ENCODE peak calls at places on chromosomes 6 and 20, in four cellular contexts. I is right lobe of liver, H is cardiac muscle cell, R is sigmoid colon. A is an unnamed sample. For H3K4me1, the result is how much of the 10 kb centered on the place peaks cover.

GRCh38 chr6:57177545-57178225 is 5.6 kb downstream of the BAG2 start:
- DNase-seq in H (peak), I (no peak), R (peak), A (no peak)

GRCh38 chr6:140344149-140344913 is 969.9 kb upstream of the CITED2 start:
- DNase-seq in R (no peak), H (no peak), I (no peak), A (no peak)

GRCh38 chr6:88867841-88868558 is 95.4 kb downstream of the RNGTT start:
- DNase-seq in R (no peak), H (no peak), I (no peak), A (no peak)

GRCh38 chr6:147167009-147167408 is 37.2 kb upstream of the STXBP5 start:
- DNase-seq in I (no peak), R (no peak), H (no peak), A (no peak)

GRCh38 chr6:144559865-144560603 is 274.9 kb downstream of the UTRN start:
- DNase-seq in H (no peak), I (no peak), R (no peak), A (no peak)

GRCh38 chr20:18677126-18677525 is 89.3 kb downstream of the DTD1 start:
- DNase-seq in H (no peak), I (no peak), R (no peak), A (no peak)

GRCh38 chr6:12163149-12163548 is 127.0 kb upstream of the EDN1 start:
- DNase-seq in R (no peak), I (no peak), H (no peak), A (no peak)

GRCh38 chr6:167872538-167873210 is 46.0 kb downstream of the AFDN start:
- DNase-seq in H (no peak), R (no peak), I (no peak), A (no peak)

GRCh38 chr6:145139451-145139850 is 595.9 kb downstream of the EPM2A start:
- DNase-seq in R (no peak), H (peak), I (peak), A (peak)

GRCh38 chr6:101926149-101926925 is 532.8 kb downstream of the GRIK2 start:
- DNase-seq in R (no peak), I (no peak), H (no peak), A (no peak)

GRCh38 chr20:33062105-33062629 is 8.5 kb downstream of the BPIFB3 start:
- DNase-seq in R (no peak), H (no peak), I (no peak), A (no peak)

GRCh38 chr20:52529856-52530255 is 338.3 kb upstream of the ZFP64 start:
- DNase-seq in R (no peak), H (no peak), I (no peak), A (no peak)

GRCh38 chr20:49448917-49449316 is 33.6 kb downstream of the KCNB1 start:
- DNase-seq in H (no peak), R (peak), I (no peak), A (no peak)

GRCh38 chr20:41998539-41999341 is 380.6 kb upstream of the CHD6 start:
- DNase-seq in I (no peak), R (no peak), H (no peak), A (no peak)

GRCh38 chr20:3172933-3173581 is at the start of gene LZTS3:
- DNase-seq in R (peak), I (peak), H (no peak), A (peak)
- H3K4me1 ChIP-seq in R (under half), I (under half), H (under half), A (under half)

GRCh38 chr6:149806127-149806526 is 56.6 kb downstream of the PCMT1 start:
- DNase-seq in I (no peak), H (no peak), R (no peak), A (no peak)
- H3K4me1 ChIP-seq in I (under half), H (under half), R (under half), A (under half)

GRCh38 chr20:35771689-35772562 is at the start of gene PHF20:
- DNase-seq in R (peak), H (peak), I (peak), A (peak)
- H3K4me1 ChIP-seq in R (under half), H (under half), I (under half), A (half or more)

GRCh38 chr6:128368213-128369000 is 152.0 kb downstream of the PTPRK start:
- DNase-seq in R (no peak), I (no peak), H (no peak), A (no peak)
- H3K4me1 ChIP-seq in R (under half), I (under half), H (under half), A (under half)

A was measured in lower lobe of right lung.